ENCODE peak calls at places on chromosomes 13 and 19, in ten cellular contexts. S is cardiac muscle cell, D is neural progenitor cell, K is osteoblast, M is GM23248, E is neuronal stem cell, T is adrenal gland, A is uterus, C is heart right ventricle, R is pancreas. V is an unnamed sample.

GRCh38 chr13:29763426-29764180 is 86.8 kb downstream of the UBL3 start:
- DNase-seq in S (no peak), D (no peak), K (no peak), M (no peak), E (no peak), T (no peak), A (no peak), C (no peak), R (no peak), V (no peak)

GRCh38 chr19:47210689-47211316 is 20.2 kb downstream of the BBC3 start:
- DNase-seq in S (peak; percentile 87), D (peak; percentile 75), K (peak; percentile 87), M (peak; percentile 82), E (peak; percentile 68), T (peak; percentile 92), A (peak; percentile 90), C (peak; percentile 35), R (no peak), V (peak; percentile 92)

GRCh38 chr13:52411629-52412028 is 5.7 kb upstream of the THSD1 start:
- DNase-seq in S (no peak), D (no peak), K (peak; percentile 97), M (peak; percentile 76), E (no peak), T (no peak), A (no peak), C (no peak), R (no peak), V (no peak)

GRCh38 chr13:105798541-105798940 is 736.9 kb downstream of the EFNB2 start:
- DNase-seq in S (no peak), D (no peak), K (no peak), M (no peak), E (no peak), T (no peak), A (no peak), C (no peak), R (no peak), V (no peak)

GRCh38 chr19:47895165-47895782 is 9.2 kb upstream of the SULT2A1 start:
- DNase-seq in S (peak; percentile 22), D (no peak), K (no peak), M (no peak), E (no peak), T (no peak), A (no peak), C (no peak), R (no peak), V (no peak)

GRCh38 chr13:52845334-52845761 is 3.1 kb downstream of the PCDH8 start:
- DNase-seq in S (no peak), D (peak; percentile 56), K (no peak), M (no peak), E (peak; percentile 24), T (no peak), A (no peak), C (no peak), R (no peak), V (no peak)

GRCh38 chr19:48970923-48971395 is 5.8 kb downstream of the FTL start:
- DNase-seq in S (peak; percentile 87), D (peak; percentile 94), K (peak; percentile 94), M (peak; percentile 83), E (peak; percentile 82), T (peak; percentile 85), A (peak; percentile 81), C (peak; percentile 85), R (peak; percentile 76), V (peak; percentile 91)

GRCh38 chr13:98843482-98843877 is 91.0 kb upstream of the SLC15A1 start:
- DNase-seq in S (no peak), D (no peak), K (no peak), M (no peak), E (no peak), T (no peak), A (no peak), C (no peak), R (no peak), V (peak; percentile 29)

GRCh38 chr13:96581741-96582140 is 412.5 kb downstream of the OXGR1 start:
- DNase-seq in S (no peak), D (no peak), K (no peak), M (no peak), E (no peak), T (no peak), A (no peak), C (no peak), R (no peak), V (no peak)

GRCh38 chr19:55907746-55908145 is 24.4 kb downstream of the NLRP13 start:
- DNase-seq in S (no peak), D (no peak), K (peak; percentile 62), M (no peak), E (no peak), T (no peak), A (no peak), C (no peak), R (no peak), V (no peak)

GRCh38 chr19:55913643-55914268 is 18.4 kb downstream of the NLRP13 start:
- DNase-seq in S (no peak), D (no peak), K (no peak), M (no peak), E (no peak), T (peak; percentile 2), A (no peak), C (no peak), R (no peak), V (no peak)

GRCh38 chr19:55912916-55913315 is 19.2 kb downstream of the NLRP13 start:
- DNase-seq in S (no peak), D (no peak), K (no peak), M (no peak), E (no peak), T (no peak), A (no peak), C (no peak), R (no peak), V (no peak)

GRCh38 chr19:55907286-55907685 is 24.9 kb downstream of the NLRP13 start:
- DNase-seq in S (no peak), D (no peak), K (no peak), M (no peak), E (no peak), T (no peak), A (no peak), C (no peak), R (no peak), V (no peak)

GRCh38 chr19:55909801-55910200 is 22.3 kb downstream of the NLRP13 start:
- DNase-seq in S (no peak), D (no peak), K (no peak), M (no peak), E (no peak), T (no peak), A (no peak), C (no peak), R (no peak), V (no peak)
- H3K4me3 ChIP-seq in S (no peak overlapping the region), D (no peak overlapping the region), K (no peak overlapping the region), M (no peak overlapping the region), E (no peak overlapping the region), T (no peak overlapping the region), A (no peak overlapping the region), C (no peak overlapping the region), R (no peak overlapping the region), V (no peak overlapping the region)

GRCh38 chr13:102779426-102780159 is 6.0 kb upstream of the TEX30 start:
- DNase-seq in S (peak; percentile 40), D (no peak), K (no peak), M (no peak), E (no peak), T (no peak), A (no peak), C (no peak), R (no peak), V (no peak)

GRCh38 chr13:102777716-102778115 is 4.1 kb upstream of the TEX30 start:
- DNase-seq in S (no peak), D (peak; percentile 45), K (no peak), M (no peak), E (no peak), T (no peak), A (no peak), C (no peak), R (no peak), V (no peak)

GRCh38 chr13:102784501-102784900 is 10.9 kb upstream of the TEX30 start:
- DNase-seq in S (no peak), D (no peak), K (no peak), M (no peak), E (no peak), T (no peak), A (no peak), C (no peak), R (no peak), V (no peak)

GRCh38 chr13:102781591-102781990 is 8.0 kb upstream of the TEX30 start:
- DNase-seq in S (no peak), D (no peak), K (no peak), M (no peak), E (no peak), T (no peak), A (no peak), C (no peak), R (no peak), V (no peak)
- H3K27ac ChIP-seq in S (no peak overlapping the region), D (no peak overlapping the region), K (no peak overlapping the region), M (no peak overlapping the region), E (no peak overlapping the region), T (no peak overlapping the region), A (no peak overlapping the region), C (no peak overlapping the region), R (no peak overlapping the region), V (no peak overlapping the region)

GRCh38 chr13:33466262-33466661 is 180.7 kb upstream of the STARD13 start:
- DNase-seq in S (no peak), D (no peak), K (no peak), M (no peak), E (no peak), T (no peak), A (no peak), C (no peak), R (no peak), V (no peak)

GRCh38 chr13:33467556-33467955 is 182.0 kb upstream of the STARD13 start:
- DNase-seq in S (no peak), D (no peak), K (peak; percentile 22), M (no peak), E (no peak), T (no peak), A (no peak), C (no peak), R (no peak), V (no peak)

GRCh38 chr13:33472446-33472845 is 186.9 kb upstream of the STARD13 start:
- DNase-seq in S (no peak), D (no peak), K (no peak), M (no peak), E (no peak), T (no peak), A (no peak), C (no peak), R (no peak), V (no peak)

GRCh38 chr13:33471182-33471581 is 185.6 kb upstream of the STARD13 start:
- DNase-seq in S (no peak), D (peak; percentile 36), K (no peak), M (no peak), E (no peak), T (no peak), A (no peak), C (no peak), R (no peak), V (no peak)
- H3K4me3 ChIP-seq in S (no peak overlapping the region), D (no peak overlapping the region), K (no peak overlapping the region), M (no peak overlapping the region), E (no peak overlapping the region), T (no peak overlapping the region), A (no peak overlapping the region), C (no peak overlapping the region), R (no peak overlapping the region), V (no peak overlapping the region)

DNA sequence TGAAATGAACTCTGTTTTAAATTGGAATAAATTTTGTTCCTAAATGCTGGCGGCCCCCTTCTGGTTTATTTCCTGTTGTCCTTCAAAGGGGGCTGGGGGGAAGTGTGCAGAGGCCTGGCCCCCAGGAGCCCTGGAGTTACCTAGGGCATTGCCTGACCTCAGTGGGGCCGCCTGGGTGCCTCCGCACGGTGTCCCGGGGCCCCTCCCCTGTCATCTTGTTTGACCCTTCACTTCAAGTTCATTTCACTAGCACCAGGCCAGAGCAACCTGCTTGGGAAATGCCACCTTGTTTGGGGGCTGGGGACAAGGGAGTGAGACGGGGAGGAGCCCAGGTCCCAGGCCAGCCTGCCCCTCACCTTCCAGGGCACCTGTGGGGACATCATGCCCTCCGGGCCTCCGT is 11.9 kb upstream of the GNA15 start:
- DNase-seq in S (no peak), D (no peak), K (no peak), M (no peak), E (no peak), T (no peak), A (no peak), C (no peak), R (no peak), V (no peak)
- H3K27ac ChIP-seq in S (peak overlapping the region; percentile 34), D (no peak overlapping the region), K (no peak overlapping the region), M (no peak overlapping the region), E (no peak overlapping the region), T (no peak overlapping the region), A (no peak overlapping the region), C (no peak overlapping the region), R (no peak overlapping the region), V (no peak overlapping the region)